ENCODE peak calls at places on chromosomes 13 and 19, in ten cellular contexts. Q is psoas muscle; Z is cardiac muscle cell; D is left ventricle myocardium inferior; W is HCT116; T is GM12878; V is breast epithelium; B is CD8-positive, alpha-beta memory T cell; I is thoracic aorta; X is aorta. E is an unnamed sample. For H3K4me1, the result is how much of the 10 kb centered on the place peaks cover.

GRCh38 chr19:46728693-46729339 is 11.9 kb upstream of the PRKD2 start:
- DNase-seq in Q (peak), Z (peak), D (peak), W (no peak), T (no peak), V (no peak), B (peak), I (no peak), X (peak), E (peak)

GRCh38 chr19:55300821-55301458 is 17.1 kb downstream of the BRSK1 start:
- DNase-seq in Q (no peak), Z (no peak), D (no peak), W (no peak), T (no peak), V (no peak), B (no peak), I (no peak), X (no peak), E (no peak)

GRCh38 chr19:18453269-18454024 is 15.5 kb upstream of the ISYNA1 start:
- DNase-seq in Q (no peak), Z (no peak), D (no peak), W (no peak), T (no peak), V (no peak), B (no peak), I (no peak), X (no peak), E (no peak)

GRCh38 chr19:27774827-27775226 is 1438.1 kb downstream of the UQCRFS1 start:
- DNase-seq in Q (no peak), Z (no peak), D (no peak), W (no peak), T (no peak), V (no peak), B (no peak), I (no peak), X (no peak), E (no peak)

GRCh38 chr19:45402469-45403070 is 2.3 kb downstream of the PPP1R13L start:
- DNase-seq in Q (no peak), Z (peak), D (peak), W (no peak), T (no peak), V (peak), B (no peak), I (no peak), X (peak), E (peak)

GRCh38 chr19:49355890-49356289 is 6.3 kb downstream of the TEAD2 start:
- DNase-seq in Q (peak), Z (peak), D (peak), W (no peak), T (no peak), V (peak), B (no peak), I (no peak), X (no peak), E (no peak)

GRCh38 chr19:39465956-39466747 is 14.5 kb upstream of the TIMM50 start:
- DNase-seq in Q (no peak), Z (no peak), D (no peak), W (no peak), T (no peak), V (no peak), B (no peak), I (no peak), X (no peak), E (no peak)

GRCh38 chr19:18399008-18399407 is 1.6 kb upstream of the LRRC25 start:
- DNase-seq in Q (no peak), Z (no peak), D (no peak), W (no peak), T (no peak), V (no peak), B (no peak), I (no peak), X (no peak), E (no peak)

GRCh38 chr13:106533101-106533939 is 2.1 kb downstream of the EFNB2 start:
- DNase-seq in Q (peak), Z (peak), D (peak), W (no peak), T (no peak), V (peak), B (no peak), I (no peak), X (peak), E (peak)

GRCh38 chr19:39645800-39646411 is 9.8 kb upstream of the LGALS16 start:
- DNase-seq in Q (no peak), Z (peak), D (no peak), W (no peak), T (no peak), V (no peak), B (no peak), I (no peak), X (no peak), E (no peak)

GRCh38 chr13:99542788-99543406 is 41.6 kb downstream of the TM9SF2 start:
- DNase-seq in Q (no peak), Z (no peak), D (no peak), W (no peak), T (peak), V (no peak), B (no peak), I (no peak), X (no peak), E (no peak)

GRCh38 chr19:39138221-39139211 is 12.9 kb downstream of the PAK4 start:
- DNase-seq in Q (no peak), Z (no peak), D (no peak), W (no peak), T (no peak), V (no peak), B (no peak), I (no peak), X (no peak), E (no peak)

GRCh38 chr19:13506550-13506878 is 235 bp upstream of the CACNA1A start:
- DNase-seq in Q (no peak), Z (peak), D (no peak), W (no peak), T (no peak), V (no peak), B (no peak), I (no peak), X (no peak), E (no peak)

GRCh38 chr19:10736916-10737551 is 19.2 kb downstream of the DNM2 start:
- DNase-seq in Q (no peak), Z (no peak), D (no peak), W (no peak), T (no peak), V (no peak), B (no peak), I (no peak), X (no peak), E (no peak)
- H3K4me1 ChIP-seq in Q (under half), Z (under half), D (half or more), W (under half), T (under half), V (under half), B (under half), I (under half), X (under half), E (under half)

DNA sequence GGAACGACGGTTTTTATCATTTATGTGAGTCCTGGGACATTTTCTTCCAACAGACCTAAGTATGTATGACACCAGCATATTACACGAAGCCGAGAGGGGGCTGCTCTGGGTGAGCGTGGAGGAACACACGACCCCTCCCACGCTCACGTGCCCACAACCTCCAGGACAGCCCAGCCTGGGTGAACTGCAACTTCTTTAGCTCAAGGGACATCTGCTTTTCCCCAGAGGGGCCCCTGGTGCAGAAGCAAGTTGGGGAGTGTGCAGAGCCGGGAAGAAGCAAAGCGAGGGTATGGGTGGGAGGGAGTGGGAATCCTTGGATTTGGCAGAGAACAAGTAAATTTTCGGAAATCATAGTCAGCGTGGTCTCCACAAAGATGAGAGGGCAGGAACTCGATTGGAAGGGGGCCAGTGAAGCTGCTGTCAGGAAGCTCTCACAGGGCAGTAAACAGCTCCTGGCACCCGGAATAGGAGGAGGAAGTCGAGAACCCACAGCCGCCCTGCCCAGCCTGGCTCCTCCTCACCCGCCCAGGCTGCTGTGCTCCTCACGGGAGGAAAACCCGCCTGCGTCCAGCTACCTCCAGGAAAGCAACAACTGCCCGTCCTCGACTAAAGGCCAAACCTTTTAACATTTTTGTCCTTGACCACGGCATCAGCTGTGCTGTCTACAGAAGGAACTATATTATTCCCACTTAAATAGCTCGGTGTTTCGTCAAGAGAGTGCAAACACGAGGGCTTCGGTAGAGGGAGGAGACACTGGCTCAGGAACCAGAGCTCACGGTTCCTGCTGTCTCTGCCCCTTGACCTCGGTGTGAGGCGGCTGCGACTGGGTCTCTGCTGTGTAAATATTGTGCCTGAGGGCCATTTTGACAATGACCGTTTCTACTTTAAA is 17.2 kb upstream of the CFAP97D2 start:
- DNase-seq in Q (peak), Z (peak), D (peak), W (no peak), T (no peak), V (peak), B (no peak), I (no peak), X (no peak), E (peak)
- H3K4me1 ChIP-seq in Q (under half), Z (under half), D (under half), W (under half), T (under half), V (under half), B (half or more), I (under half), X (under half), E (under half)

GRCh38 chr13:41199061-41199460 is 4.7 kb upstream of the KBTBD7 start:
- DNase-seq in Q (no peak), Z (no peak), D (no peak), W (no peak), T (no peak), V (no peak), B (no peak), I (no peak), X (no peak), E (no peak)
- H3K4me1 ChIP-seq in Q (under half), Z (under half), D (under half), W (under half), T (under half), V (under half), B (under half), I (under half), X (under half), E (under half)

GRCh38 chr19:2055871-2056809 is 5.1 kb upstream of the MKNK2 start:
- DNase-seq in Q (peak), Z (peak), D (peak), W (peak), T (no peak), V (peak), B (no peak), I (no peak), X (no peak), E (peak)

GRCh38 chr19:2058570-2059421 is 7.8 kb upstream of the MKNK2 start:
- DNase-seq in Q (no peak), Z (no peak), D (no peak), W (no peak), T (no peak), V (no peak), B (no peak), I (no peak), X (no peak), E (no peak)

GRCh38 chr19:2059422-2060201 is 8.6 kb upstream of the MKNK2 start:
- DNase-seq in Q (peak), Z (peak), D (no peak), W (peak), T (no peak), V (peak), B (no peak), I (no peak), X (peak), E (peak)

GRCh38 chr19:2056810-2057192 is 5.8 kb upstream of the MKNK2 start:
- DNase-seq in Q (no peak), Z (no peak), D (no peak), W (no peak), T (no peak), V (no peak), B (no peak), I (no peak), X (no peak), E (peak)

DNA sequence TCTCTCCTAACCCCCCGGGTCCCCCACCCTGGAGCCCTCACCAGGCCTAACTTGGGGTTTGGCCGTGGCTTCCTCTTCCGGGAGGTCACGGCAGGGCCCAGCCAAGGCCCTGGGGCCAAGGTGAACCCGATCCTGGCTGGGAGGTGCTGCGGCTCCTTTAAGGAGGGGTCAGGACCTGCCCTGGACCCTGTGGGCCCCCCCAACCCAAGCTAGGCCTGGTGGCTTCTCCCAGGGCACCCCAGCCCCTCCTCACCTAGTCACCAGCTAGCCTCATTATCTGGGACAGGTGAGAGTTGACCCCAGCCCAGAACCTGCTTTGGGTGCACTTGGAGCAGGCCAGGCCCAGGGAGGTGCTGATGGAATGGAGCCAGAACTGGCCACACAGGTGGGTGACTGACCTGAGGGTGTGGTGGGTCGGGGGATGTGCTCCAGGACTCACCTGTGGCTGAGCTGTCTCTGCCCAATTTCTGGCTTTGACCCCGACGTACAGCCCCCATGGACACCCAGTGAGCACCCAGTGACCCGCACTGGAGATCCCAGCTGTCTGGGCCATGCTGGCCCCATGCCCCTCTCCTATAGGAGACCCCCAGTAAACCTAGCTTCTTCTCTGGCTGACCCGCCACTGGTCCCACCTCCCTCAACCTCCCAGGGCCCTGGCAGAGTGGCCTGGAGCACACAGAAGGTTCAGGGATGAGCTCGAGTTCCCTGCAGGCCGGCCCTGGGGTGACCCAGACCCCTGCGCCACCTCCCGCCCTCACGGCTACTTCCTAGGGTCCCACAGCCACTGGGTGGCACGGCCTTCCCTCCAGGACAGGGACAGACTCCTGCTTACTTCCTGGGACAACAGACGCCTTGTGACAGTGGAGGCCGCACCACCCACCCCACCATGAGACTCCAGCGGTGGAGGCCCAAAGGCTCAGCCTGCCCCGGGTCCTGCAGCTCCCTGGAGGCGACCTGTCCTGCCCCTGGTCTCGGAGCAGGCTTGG is 6.7 kb upstream of the MKNK2 start:
- DNase-seq in Q (no peak), Z (no peak), D (no peak), W (no peak), T (no peak), V (no peak), B (no peak), I (no peak), X (no peak), E (no peak)
- H3K4me1 ChIP-seq in Q (under half), Z (under half), D (half or more), W (half or more), T (half or more), V (under half), B (half or more), I (under half), X (under half), E (under half)

GRCh38 chr13:50891206-50891605 is 18.4 kb upstream of the RNASEH2B start:
- DNase-seq in Q (no peak), Z (no peak), D (no peak), W (no peak), T (no peak), V (no peak), B (no peak), I (no peak), X (no peak), E (no peak)
- H3K4me1 ChIP-seq in Q (under half), Z (under half), D (under half), W (under half), T (under half), V (under half), B (under half), I (under half), X (under half), E (under half)

DNA sequence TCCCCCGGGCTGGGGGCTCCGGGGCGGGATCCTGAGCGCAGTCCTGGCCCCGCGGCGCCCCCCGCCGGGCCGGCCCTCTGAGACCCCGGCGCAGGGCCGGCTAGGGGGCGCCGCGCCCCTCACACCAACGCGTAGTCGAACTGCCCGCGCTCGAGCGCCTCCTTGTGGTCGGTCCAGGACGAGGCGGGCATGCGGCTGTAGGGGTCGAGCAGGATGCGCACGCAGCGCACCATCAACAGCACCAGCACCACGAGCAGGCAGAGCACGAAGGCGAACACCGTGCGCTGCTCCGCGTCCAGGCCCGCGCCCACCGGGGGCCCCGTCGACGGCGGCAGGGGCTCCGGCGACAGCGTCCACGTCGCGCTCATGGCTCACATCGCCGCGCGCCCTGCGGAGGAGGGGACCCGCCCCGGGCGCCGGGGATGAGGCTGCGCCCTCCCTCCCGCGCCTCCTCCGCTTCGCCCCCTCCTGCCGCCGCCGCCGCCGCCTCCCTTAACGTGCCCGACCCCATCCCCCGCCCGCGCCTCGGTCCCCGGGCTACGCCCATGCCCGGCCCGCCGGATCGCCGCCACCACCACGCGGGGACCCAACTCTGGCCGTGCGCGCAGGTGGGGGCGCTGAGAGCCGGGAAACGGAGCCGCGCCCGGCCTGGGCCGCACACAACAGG is 631 bp downstream of the CTXN1 start:
- DNase-seq in Q (peak), Z (peak), D (peak), W (peak), T (no peak), V (peak), B (peak), I (no peak), X (peak), E (peak)
- H3K4me1 ChIP-seq in Q (under half), Z (under half), D (half or more), W (under half), T (under half), V (under half), B (under half), I (half or more), X (under half), E (under half)

GRCh38 chr13:112078879-112079526 is 12.1 kb downstream of the SOX1 start:
- DNase-seq in Q (no peak), Z (no peak), D (no peak), W (no peak), T (no peak), V (no peak), B (no peak), I (no peak), X (no peak), E (no peak)

GRCh38 chr13:112074139-112074710 is 7.3 kb downstream of the SOX1 start:
- DNase-seq in Q (no peak), Z (no peak), D (no peak), W (no peak), T (no peak), V (no peak), B (no peak), I (no peak), X (no peak), E (no peak)

GRCh38 chr13:112079696-112080095 is 12.7 kb downstream of the SOX1 start:
- DNase-seq in Q (no peak), Z (peak), D (no peak), W (no peak), T (no peak), V (no peak), B (no peak), I (no peak), X (no peak), E (no peak)

GRCh38 chr13:112078216-112078615 is 11.3 kb downstream of the SOX1 start:
- DNase-seq in Q (no peak), Z (no peak), D (no peak), W (no peak), T (no peak), V (no peak), B (no peak), I (no peak), X (no peak), E (no peak)

GRCh38 chr13:112077729-112078128 is 10.8 kb downstream of the SOX1 start:
- DNase-seq in Q (no peak), Z (no peak), D (no peak), W (no peak), T (no peak), V (no peak), B (no peak), I (no peak), X (no peak), E (no peak)
- H3K4me1 ChIP-seq in Q (under half), Z (under half), D (under half), W (under half), T (under half), V (under half), B (under half), I (under half), X (under half), E (under half)

DNA sequence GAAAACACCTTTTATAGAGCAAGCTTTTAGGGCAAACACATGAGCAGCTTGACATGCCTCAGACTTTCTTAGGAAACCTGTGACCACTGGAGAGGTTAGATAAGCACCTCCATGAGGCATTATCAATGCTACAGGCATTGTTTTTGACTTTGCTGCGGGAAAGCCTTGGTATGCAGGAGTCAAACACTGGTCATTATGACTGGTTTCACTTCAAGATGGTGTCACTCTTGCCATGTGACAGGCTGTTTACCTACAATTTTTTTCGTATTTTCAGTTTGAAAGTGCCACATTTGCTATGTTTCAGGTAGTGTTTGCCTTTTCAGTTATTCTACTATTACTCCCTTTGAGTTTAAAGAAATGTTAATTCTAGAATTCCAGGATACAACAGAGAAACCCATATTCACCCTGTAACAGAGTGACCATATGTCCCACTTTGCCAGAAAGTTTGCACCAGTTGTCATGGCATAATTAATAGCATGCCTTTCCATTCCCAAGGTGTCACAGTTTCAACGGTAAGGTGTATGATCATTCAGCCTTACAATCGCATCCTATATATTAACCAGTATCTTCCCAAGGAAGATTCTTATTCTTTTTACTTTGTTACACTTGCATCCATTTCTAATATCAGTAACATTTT is 33.0 kb downstream of the USP12 start:
- DNase-seq in Q (no peak), Z (no peak), D (no peak), W (no peak), T (no peak), V (no peak), B (no peak), I (no peak), X (no peak), E (no peak)
- H3K4me1 ChIP-seq in Q (half or more), Z (under half), D (under half), W (under half), T (under half), V (under half), B (under half), I (under half), X (under half), E (under half)

E was measured in ovary.